ENCODE peak calls at places on chromosome 21, in eight cellular contexts. S is GM23248, Q is astrocyte, V is H9, B is fibroblast of lung, C is keratinocyte, G is K562, E is IMR-90. R is an unnamed sample. For H3K9me3, the result is how much of the 10 kb centered on the place peaks cover.

GRCh38 chr21:31236528-31236927 is 107.5 kb downstream of the TIAM1 start:
- DNase-seq in C (no peak), G (no peak), E (no peak), Q (peak), V (no peak), B (no peak), S (peak), R (no peak)

GRCh38 chr21:44952929-44953627 is 13.2 kb downstream of the SLX9 start:
- DNase-seq in B (no peak), G (no peak), E (no peak), S (no peak), V (no peak), C (no peak), Q (no peak), R (no peak)

GRCh38 chr21:33327792-33328433 is 3.1 kb downstream of the IFNAR1 start:
- DNase-seq in E (no peak), Q (no peak), S (no peak), V (no peak), C (no peak), G (no peak), B (no peak), R (no peak)

GRCh38 chr21:33299181-33299752 is 25.5 kb upstream of the IFNAR1 start:
- DNase-seq in C (peak), S (no peak), Q (no peak), B (no peak), E (no peak), V (no peak), G (no peak), R (no peak)

GRCh38 chr21:22575165-22575584 is 1577.0 kb downstream of the NCAM2 start:
- DNase-seq in C (no peak), V (peak), B (no peak), E (no peak), Q (no peak), G (peak), S (no peak), R (no peak)

GRCh38 chr21:43956019-43956666 is 56.0 kb upstream of the TRAPPC10 start:
- DNase-seq in C (no peak), V (no peak), S (no peak), E (no peak), B (no peak), Q (no peak), G (no peak), R (no peak)

GRCh38 chr21:44083631-44084291 is 23.4 kb upstream of the PWP2 start:
- DNase-seq in C (no peak), E (no peak), S (no peak), V (no peak), Q (no peak), G (no peak), B (no peak), R (no peak)

GRCh38 chr21:29187939-29188338 is 57.5 kb downstream of the MAP3K7CL start:
- DNase-seq in E (peak), S (peak), G (no peak), B (peak), C (no peak), Q (peak), V (no peak), R (peak)

GRCh38 chr21:43921979-43922945 is 57.2 kb downstream of the AGPAT3 start:
- DNase-seq in V (no peak), B (no peak), C (no peak), E (peak), Q (peak), S (no peak), G (peak), R (no peak)

GRCh38 chr21:44722701-44723100 is 11.3 kb upstream of the TSPEAR start:
- DNase-seq in S (no peak), Q (no peak), B (no peak), V (peak), C (no peak), E (no peak), G (no peak), R (no peak)

GRCh38 chr21:39696620-39697019 is 48.4 kb upstream of the IGSF5 start:
- DNase-seq in B (peak), G (no peak), E (no peak), S (no peak), V (peak), C (no peak), Q (peak), R (no peak)

GRCh38 chr21:44477712-44478111 is 22.4 kb downstream of the LRRC3 start:
- DNase-seq in Q (no peak), B (no peak), V (no peak), E (no peak), G (no peak), S (no peak), C (no peak), R (no peak)

GRCh38 chr21:43600642-43601397 is 58.5 kb downstream of the HSF2BP start:
- DNase-seq in C (no peak), G (no peak), V (no peak), B (peak), S (peak), Q (peak), E (peak), R (peak)

GRCh38 chr21:38980416-38981319 is 174.9 kb downstream of the ETS2 start:
- DNase-seq in G (no peak), E (no peak), B (no peak), C (no peak), V (no peak), Q (no peak), S (no peak), R (no peak)

GRCh38 chr21:28538987-28539622 is 453.6 kb downstream of the LTN1 start:
- DNase-seq in C (no peak), G (no peak), S (peak), Q (peak), B (peak), V (no peak), E (peak), R (peak)

GRCh38 chr21:45320261-45320990 is 32.7 kb upstream of the POFUT2 start:
- DNase-seq in E (no peak), V (peak), S (no peak), B (no peak), Q (no peak), C (no peak), G (no peak), R (no peak)

GRCh38 chr21:17738171-17738953 is 80.8 kb downstream of the C21orf91 start:
- DNase-seq in G (no peak), C (no peak), Q (no peak), S (no peak), B (no peak), V (peak), E (no peak), R (no peak)

GRCh38 chr21:46517361-46517760 is 58.7 kb downstream of the DIP2A start:
- DNase-seq in G (no peak), S (no peak), V (no peak), E (no peak), B (no peak), C (no peak), Q (no peak), R (no peak)

GRCh38 chr21:32658524-32658923 is 46.3 kb upstream of the CFAP298 start:
- DNase-seq in B (no peak), Q (no peak), C (no peak), S (no peak), E (no peak), G (no peak), V (no peak), R (no peak)

GRCh38 chr21:37463083-37463780 is 96.7 kb downstream of the DYRK1A start:
- DNase-seq in V (no peak), S (peak), B (peak), Q (peak), G (peak), E (peak), C (no peak), R (peak)

GRCh38 chr21:44425895-44426662 is 29.2 kb upstream of the LRRC3 start:
- DNase-seq in V (peak), G (no peak), E (no peak), Q (no peak), B (no peak), S (no peak), C (no peak), R (peak)

GRCh38 chr21:35226960-35227741 is 178.0 kb upstream of the RUNX1 start:
- DNase-seq in G (no peak), S (no peak), C (no peak), B (no peak), E (no peak), V (no peak), Q (no peak), R (no peak)

GRCh38 chr21:35225573-35225972 is 176.5 kb upstream of the RUNX1 start:
- DNase-seq in G (no peak), V (no peak), C (no peak), S (no peak), B (no peak), E (no peak), Q (no peak), R (no peak)

GRCh38 chr21:35223480-35224156 is 174.5 kb upstream of the RUNX1 start:
- DNase-seq in S (no peak), B (no peak), G (no peak), Q (no peak), C (no peak), V (no peak), E (no peak), R (no peak)

GRCh38 chr21:35227774-35228173 is 178.7 kb upstream of the RUNX1 start:
- DNase-seq in G (no peak), E (no peak), V (no peak), C (no peak), S (no peak), Q (no peak), B (no peak), R (no peak)

GRCh38 chr21:35226302-35226701 is 177.2 kb upstream of the RUNX1 start:
- DNase-seq in V (no peak), B (peak), E (peak), C (no peak), Q (peak), S (peak), G (no peak), R (peak)
- H3K4me2 ChIP-seq in V (no peak), B (no peak), E (peak), C (no peak), Q (no peak), S (no peak), G (no peak), R (peak)

GRCh38 chr21:16194851-16195251 is 465.1 kb downstream of the USP25 start:
- DNase-seq in G (no peak), Q (peak), S (peak), C (no peak), V (no peak), B (peak), E (peak), R (no peak)
- H3K27ac ChIP-seq in G (no peak), Q (peak), S (peak), C (no peak), V (no peak), B (peak), E (peak), R (peak)

GRCh38 chr21:8994640-8995511 is 1526.5 kb upstream of the TPTE start:
- DNase-seq in V (no peak), B (no peak), G (peak), E (no peak), Q (no peak), C (no peak), S (no peak), R (peak)
- H3K9me3 ChIP-seq in V (half or more), B (under half), G (under half), E (under half), Q (under half), C (under half), S (under half), R (under half)

GRCh38 chr21:15408089-15408488 is 321.7 kb upstream of the USP25 start:
- DNase-seq in C (no peak), V (no peak), S (no peak), E (no peak), Q (no peak), B (no peak), G (no peak), R (no peak)
- H3K4me2 ChIP-seq in C (no peak), V (no peak), S (no peak), E (no peak), Q (no peak), B (no peak), G (no peak), R (no peak)

GRCh38 chr21:41478319-41479177 is 29.4 kb downstream of the TMPRSS2 start:
- DNase-seq in G (no peak), Q (peak), S (no peak), C (no peak), V (no peak), E (no peak), B (no peak), R (peak)
- H3K27ac ChIP-seq in G (no peak), Q (no peak), S (no peak), C (no peak), V (peak), E (no peak), B (no peak), R (no peak)

DNA sequence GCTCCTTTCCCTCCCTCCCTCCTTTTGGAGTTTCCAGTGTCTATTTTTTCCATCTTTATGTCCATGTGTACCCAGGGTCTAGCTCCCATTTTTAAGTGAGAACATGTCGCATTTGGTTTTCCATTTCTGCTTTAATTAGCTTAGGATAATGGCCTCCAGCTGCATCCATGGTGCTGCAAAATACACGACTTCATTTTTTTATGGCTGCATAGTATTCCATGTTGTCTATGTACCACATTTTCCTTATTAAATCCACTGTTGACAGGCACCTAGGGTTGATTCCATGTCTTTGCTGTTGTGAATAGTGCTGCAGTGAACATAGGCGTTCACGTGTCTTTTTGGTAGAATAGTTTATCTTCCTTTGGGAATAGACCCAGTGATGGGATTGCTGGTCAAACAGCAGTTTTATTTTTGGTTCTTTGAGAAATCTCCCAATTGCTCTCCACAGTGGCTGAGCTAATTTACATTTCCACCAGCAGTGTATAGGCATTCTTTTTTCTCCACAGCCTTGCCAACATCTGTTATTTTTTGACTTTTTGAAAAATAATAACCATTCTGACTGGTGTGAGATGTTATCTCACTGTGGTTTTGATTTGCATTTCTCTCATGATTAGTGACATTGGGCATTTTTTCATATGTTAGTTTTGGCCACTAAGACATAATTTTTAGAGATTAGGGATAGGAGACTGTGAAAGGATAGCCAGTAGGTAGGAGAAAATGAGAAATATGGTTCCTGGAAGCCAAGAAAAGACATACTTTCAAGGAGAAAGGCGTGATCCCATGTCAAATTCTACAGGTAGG is 50.4 kb downstream of the ADAMTS1 start:
- DNase-seq in B (no peak), S (no peak), E (peak), V (no peak), Q (peak), C (no peak), G (no peak), R (no peak)
- H3K9me3 ChIP-seq in B (under half), S (under half), E (under half), V (under half), Q (under half), C (under half), G (under half), R (under half)

GRCh38 chr21:20292280-20292679 is 705.9 kb upstream of the NCAM2 start:
- DNase-seq in C (no peak), B (no peak), S (no peak), E (no peak), Q (no peak), G (no peak), V (no peak), R (no peak)
- H3K4me2 ChIP-seq in C (no peak), B (no peak), S (no peak), E (no peak), Q (no peak), G (no peak), V (no peak), R (no peak)

R was measured in osteoblast.